ENCODE peak calls at places on chromosomes 12 and 14, in eight cellular contexts. One of them, this sample, is unnamed.
A peak's percentile ranks its signal among the peaks of the same experiment; 100 is the strongest.

GRCh38 chr14:72961579-72962335 is 35.5 kb downstream of the DCAF4 start:
- DNase-seq in AG04450: no peak
- DNase-seq in cardiac muscle cell: no peak
- DNase-seq in CD4-positive, alpha-beta T cell: no peak
- DNase-seq in lung: no peak
- DNase-seq in HCT116: peak; percentile 81
- DNase-seq in foreskin fibroblast: peak; percentile 40
- DNase-seq in fibroblast of the aortic adventitia: peak; percentile 14
- DNase-seq in this sample: no peak

GRCh38 chr14:61923348-61923747 is 161.1 kb downstream of the SNAPC1 start:
- DNase-seq in AG04450: peak; percentile 23
- DNase-seq in fibroblast of the aortic adventitia: peak; percentile 7
- DNase-seq in CD4-positive, alpha-beta T cell: no peak
- DNase-seq in lung: no peak
- DNase-seq in foreskin fibroblast: peak; percentile 68
- DNase-seq in HCT116: no peak
- DNase-seq in cardiac muscle cell: no peak
- DNase-seq in this sample: no peak

GRCh38 chr14:91985008-91985407 is 37.5 kb upstream of the FBLN5 start:
- DNase-seq in lung: no peak
- DNase-seq in fibroblast of the aortic adventitia: peak; percentile 69
- DNase-seq in CD4-positive, alpha-beta T cell: no peak
- DNase-seq in foreskin fibroblast: peak; percentile 76
- DNase-seq in HCT116: no peak
- DNase-seq in cardiac muscle cell: no peak
- DNase-seq in AG04450: peak; percentile 24
- DNase-seq in this sample: no peak

GRCh38 chr14:73740921-73741326 is 26.7 kb upstream of the PNMA1 start:
- DNase-seq in CD4-positive, alpha-beta T cell: no peak
- DNase-seq in fibroblast of the aortic adventitia: peak; percentile 69
- DNase-seq in AG04450: no peak
- DNase-seq in foreskin fibroblast: peak; percentile 84
- DNase-seq in lung: peak; percentile 88
- DNase-seq in cardiac muscle cell: no peak
- DNase-seq in HCT116: peak; percentile 61
- DNase-seq in this sample: peak; percentile 58

GRCh38 chr14:22976620-22977433 is 5.5 kb downstream of the AJUBA start:
- DNase-seq in fibroblast of the aortic adventitia: peak; percentile 61
- DNase-seq in AG04450: no peak
- DNase-seq in CD4-positive, alpha-beta T cell: no peak
- DNase-seq in cardiac muscle cell: peak; percentile 36
- DNase-seq in lung: peak; percentile 60
- DNase-seq in HCT116: no peak
- DNase-seq in foreskin fibroblast: peak; percentile 79
- DNase-seq in this sample: no peak

GRCh38 chr12:15928345-15928744 is 17.2 kb downstream of the DERA start:
- DNase-seq in AG04450: peak; percentile 81
- DNase-seq in HCT116: no peak
- DNase-seq in CD4-positive, alpha-beta T cell: no peak
- DNase-seq in foreskin fibroblast: peak; percentile 93
- DNase-seq in cardiac muscle cell: no peak
- DNase-seq in fibroblast of the aortic adventitia: peak; percentile 78
- DNase-seq in lung: no peak
- DNase-seq in this sample: no peak

GRCh38 chr12:127809236-127809635 is 457.7 kb upstream of the TMEM132C start:
- DNase-seq in cardiac muscle cell: no peak
- DNase-seq in CD4-positive, alpha-beta T cell: no peak
- DNase-seq in foreskin fibroblast: peak; percentile 71
- DNase-seq in lung: no peak
- DNase-seq in HCT116: no peak
- DNase-seq in fibroblast of the aortic adventitia: peak; percentile 90
- DNase-seq in AG04450: no peak
- DNase-seq in this sample: no peak

GRCh38 chr14:70188608-70189540 is at the start of gene SLC8A3:
- DNase-seq in CD4-positive, alpha-beta T cell: no peak
- DNase-seq in lung: no peak
- DNase-seq in fibroblast of the aortic adventitia: peak; percentile 16
- DNase-seq in foreskin fibroblast: peak; percentile 72
- DNase-seq in HCT116: no peak
- DNase-seq in cardiac muscle cell: peak; percentile 67
- DNase-seq in AG04450: no peak
- DNase-seq in this sample: peak; percentile 51

GRCh38 chr14:71932229-71932951 is at the start of gene RGS6:
- DNase-seq in fibroblast of the aortic adventitia: no peak
- DNase-seq in lung: peak; percentile 29
- DNase-seq in HCT116: peak; percentile 43
- DNase-seq in foreskin fibroblast: peak; percentile 34
- DNase-seq in cardiac muscle cell: peak; percentile 80
- DNase-seq in CD4-positive, alpha-beta T cell: no peak
- DNase-seq in AG04450: no peak
- DNase-seq in this sample: peak; percentile 71

GRCh38 chr14:56170028-56170427 is 51.8 kb downstream of the PELI2 start:
- DNase-seq in HCT116: no peak
- DNase-seq in foreskin fibroblast: peak; percentile 35
- DNase-seq in CD4-positive, alpha-beta T cell: no peak
- DNase-seq in cardiac muscle cell: no peak
- DNase-seq in AG04450: no peak
- DNase-seq in lung: no peak
- DNase-seq in fibroblast of the aortic adventitia: peak; percentile 30
- DNase-seq in this sample: no peak

GRCh38 chr12:94867066-94867855 is 136.2 kb downstream of the NDUFA12 start:
- DNase-seq in HCT116: no peak
- DNase-seq in fibroblast of the aortic adventitia: no peak
- DNase-seq in CD4-positive, alpha-beta T cell: no peak
- DNase-seq in lung: no peak
- DNase-seq in foreskin fibroblast: no peak
- DNase-seq in cardiac muscle cell: no peak
- DNase-seq in AG04450: no peak
- DNase-seq in this sample: no peak

GRCh38 chr12:99810718-99811593 is 163.4 kb downstream of the GARIN6 start:
- DNase-seq in foreskin fibroblast: peak; percentile 10
- DNase-seq in cardiac muscle cell: no peak
- DNase-seq in CD4-positive, alpha-beta T cell: no peak
- DNase-seq in fibroblast of the aortic adventitia: peak; percentile 49
- DNase-seq in HCT116: peak; percentile 15
- DNase-seq in lung: no peak
- DNase-seq in AG04450: no peak
- DNase-seq in this sample: no peak
- TF ChIP-seq CTCF in foreskin fibroblast: peak; percentile 32
- TF ChIP-seq CTCF in cardiac muscle cell: peak; percentile 35
- TF ChIP-seq CTCF in CD4-positive, alpha-beta T cell: no peak
- TF ChIP-seq CTCF in fibroblast of the aortic adventitia: peak; percentile 49
- TF ChIP-seq CTCF in HCT116: no peak
- TF ChIP-seq CTCF in lung: no peak
- TF ChIP-seq CTCF in AG04450: peak; percentile 23
- TF ChIP-seq CTCF in this sample: peak; percentile 44

GRCh38 chr14:57962293-57962996 is 96.6 kb upstream of the SLC35F4 start:
- DNase-seq in AG04450: no peak
- DNase-seq in fibroblast of the aortic adventitia: no peak
- DNase-seq in lung: no peak
- DNase-seq in CD4-positive, alpha-beta T cell: no peak
- DNase-seq in HCT116: no peak
- DNase-seq in foreskin fibroblast: no peak
- DNase-seq in cardiac muscle cell: peak; percentile 68
- DNase-seq in this sample: peak; percentile 16
- TF ChIP-seq CTCF in AG04450: no peak
- TF ChIP-seq CTCF in fibroblast of the aortic adventitia: no peak
- TF ChIP-seq CTCF in lung: no peak
- TF ChIP-seq CTCF in CD4-positive, alpha-beta T cell: no peak
- TF ChIP-seq CTCF in HCT116: no peak
- TF ChIP-seq CTCF in foreskin fibroblast: no peak
- TF ChIP-seq CTCF in cardiac muscle cell: no peak
- TF ChIP-seq CTCF in this sample: peak; percentile 40

GRCh38 chr12:43345023-43345422 is 207.0 kb downstream of the ADAMTS20 start:
- DNase-seq in HCT116: no peak
- DNase-seq in CD4-positive, alpha-beta T cell: no peak
- DNase-seq in fibroblast of the aortic adventitia: no peak
- DNase-seq in foreskin fibroblast: no peak
- DNase-seq in lung: no peak
- DNase-seq in AG04450: no peak
- DNase-seq in cardiac muscle cell: no peak
- DNase-seq in this sample: no peak

GRCh38 chr12:43352001-43352400 is 200.0 kb downstream of the ADAMTS20 start:
- DNase-seq in cardiac muscle cell: no peak
- DNase-seq in CD4-positive, alpha-beta T cell: no peak
- DNase-seq in AG04450: no peak
- DNase-seq in lung: no peak
- DNase-seq in foreskin fibroblast: no peak
- DNase-seq in HCT116: no peak
- DNase-seq in fibroblast of the aortic adventitia: no peak
- DNase-seq in this sample: no peak

GRCh38 chr12:43348221-43348620 is 203.8 kb downstream of the ADAMTS20 start:
- DNase-seq in CD4-positive, alpha-beta T cell: no peak
- DNase-seq in lung: no peak
- DNase-seq in foreskin fibroblast: peak; percentile 74
- DNase-seq in cardiac muscle cell: no peak
- DNase-seq in AG04450: no peak
- DNase-seq in HCT116: no peak
- DNase-seq in fibroblast of the aortic adventitia: no peak
- DNase-seq in this sample: no peak

GRCh38 chr12:43347026-43347425 is 205.0 kb downstream of the ADAMTS20 start:
- DNase-seq in fibroblast of the aortic adventitia: no peak
- DNase-seq in cardiac muscle cell: no peak
- DNase-seq in AG04450: no peak
- DNase-seq in foreskin fibroblast: no peak
- DNase-seq in lung: no peak
- DNase-seq in CD4-positive, alpha-beta T cell: no peak
- DNase-seq in HCT116: no peak
- DNase-seq in this sample: no peak

GRCh38 chr12:43349863-43350262 is 202.1 kb downstream of the ADAMTS20 start:
- DNase-seq in AG04450: no peak
- DNase-seq in HCT116: peak; percentile 10
- DNase-seq in fibroblast of the aortic adventitia: no peak
- DNase-seq in foreskin fibroblast: peak; percentile 58
- DNase-seq in lung: no peak
- DNase-seq in cardiac muscle cell: no peak
- DNase-seq in CD4-positive, alpha-beta T cell: no peak
- DNase-seq in this sample: no peak
- TF ChIP-seq CTCF in AG04450: peak; percentile 45
- TF ChIP-seq CTCF in HCT116: peak; percentile 32
- TF ChIP-seq CTCF in fibroblast of the aortic adventitia: peak; percentile 29
- TF ChIP-seq CTCF in foreskin fibroblast: peak; percentile 24
- TF ChIP-seq CTCF in lung: no peak
- TF ChIP-seq CTCF in cardiac muscle cell: peak; percentile 27
- TF ChIP-seq CTCF in CD4-positive, alpha-beta T cell: no peak
- TF ChIP-seq CTCF in this sample: no peak

GRCh38 chr14:35704793-35705493 is 104.2 kb downstream of the RALGAPA1 start:
- DNase-seq in HCT116: no peak
- DNase-seq in lung: no peak
- DNase-seq in foreskin fibroblast: no peak
- DNase-seq in CD4-positive, alpha-beta T cell: no peak
- DNase-seq in cardiac muscle cell: no peak
- DNase-seq in fibroblast of the aortic adventitia: no peak
- DNase-seq in AG04450: no peak
- DNase-seq in this sample: no peak
- TF ChIP-seq CTCF in HCT116: no peak
- TF ChIP-seq CTCF in lung: no peak
- TF ChIP-seq CTCF in foreskin fibroblast: no peak
- TF ChIP-seq CTCF in CD4-positive, alpha-beta T cell: no peak
- TF ChIP-seq CTCF in cardiac muscle cell: no peak
- TF ChIP-seq CTCF in fibroblast of the aortic adventitia: no peak
- TF ChIP-seq CTCF in AG04450: no peak
- TF ChIP-seq CTCF in this sample: no peak

DNA sequence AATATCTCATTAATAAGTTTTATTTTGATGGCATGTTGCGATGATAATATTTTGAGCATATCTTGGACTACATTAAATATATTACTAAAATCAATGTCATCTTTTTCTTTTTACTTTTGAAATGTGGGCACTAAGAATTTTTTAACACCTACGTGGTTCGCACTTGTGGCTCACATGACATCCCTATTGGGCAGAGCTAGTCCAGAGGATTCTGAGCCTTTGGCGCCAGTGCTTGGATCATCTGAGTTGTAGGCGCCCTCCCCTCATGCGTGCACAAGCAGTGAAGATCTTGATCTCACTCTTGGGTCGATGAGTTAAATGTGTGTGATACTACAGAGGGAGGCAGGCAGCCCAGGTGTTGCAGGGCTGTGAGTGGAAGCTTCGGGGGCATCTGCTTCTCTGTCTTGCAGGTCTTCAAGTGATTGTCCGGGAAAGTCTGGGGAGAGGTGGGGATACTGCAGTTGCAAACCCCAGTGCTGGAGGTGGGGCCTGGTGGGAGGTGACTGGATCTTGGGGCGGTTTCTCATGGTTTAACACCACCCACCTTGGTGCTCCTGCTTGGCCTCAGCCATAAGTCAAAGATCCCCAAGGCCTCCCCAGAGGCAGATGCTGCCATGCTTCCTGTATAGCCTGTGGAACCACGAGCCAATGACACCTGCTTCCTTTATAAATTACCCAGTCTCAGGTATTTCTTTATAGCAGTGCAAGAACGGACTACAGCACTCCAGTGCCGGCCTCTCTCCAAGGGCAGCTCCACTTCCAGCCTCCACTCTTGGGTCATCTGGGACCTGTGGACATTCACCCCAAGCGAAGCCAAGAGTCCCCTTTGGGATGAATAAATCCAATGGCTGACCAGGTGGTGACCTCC is 46.1 kb upstream of the PPP2R5C start:
- DNase-seq in AG04450: no peak
- DNase-seq in cardiac muscle cell: no peak
- DNase-seq in fibroblast of the aortic adventitia: no peak
- DNase-seq in lung: peak; percentile 26
- DNase-seq in CD4-positive, alpha-beta T cell: no peak
- DNase-seq in HCT116: no peak
- DNase-seq in foreskin fibroblast: no peak
- DNase-seq in this sample: no peak
- TF ChIP-seq CTCF in AG04450: no peak
- TF ChIP-seq CTCF in cardiac muscle cell: no peak
- TF ChIP-seq CTCF in fibroblast of the aortic adventitia: no peak
- TF ChIP-seq CTCF in lung: no peak
- TF ChIP-seq CTCF in CD4-positive, alpha-beta T cell: no peak
- TF ChIP-seq CTCF in HCT116: no peak
- TF ChIP-seq CTCF in foreskin fibroblast: no peak
- TF ChIP-seq CTCF in this sample: no peak

GRCh38 chr12:5154091-5154490 is 110.4 kb downstream of the KCNA5 start:
- DNase-seq in lung: no peak
- DNase-seq in CD4-positive, alpha-beta T cell: no peak
- DNase-seq in foreskin fibroblast: no peak
- DNase-seq in AG04450: no peak
- DNase-seq in HCT116: no peak
- DNase-seq in cardiac muscle cell: peak; percentile 59
- DNase-seq in fibroblast of the aortic adventitia: no peak
- DNase-seq in this sample: no peak
- TF ChIP-seq CTCF in lung: no peak
- TF ChIP-seq CTCF in CD4-positive, alpha-beta T cell: no peak
- TF ChIP-seq CTCF in foreskin fibroblast: no peak
- TF ChIP-seq CTCF in AG04450: peak; percentile 11
- TF ChIP-seq CTCF in HCT116: no peak
- TF ChIP-seq CTCF in cardiac muscle cell: no peak
- TF ChIP-seq CTCF in fibroblast of the aortic adventitia: no peak
- TF ChIP-seq CTCF in this sample: no peak

GRCh38 chr12:107011519-107011918 is 24.6 kb upstream of the MTERF2 start:
- DNase-seq in lung: no peak
- DNase-seq in HCT116: no peak
- DNase-seq in AG04450: no peak
- DNase-seq in foreskin fibroblast: no peak
- DNase-seq in CD4-positive, alpha-beta T cell: no peak
- DNase-seq in cardiac muscle cell: no peak
- DNase-seq in fibroblast of the aortic adventitia: no peak
- DNase-seq in this sample: no peak
- TF ChIP-seq CTCF in lung: no peak
- TF ChIP-seq CTCF in HCT116: no peak
- TF ChIP-seq CTCF in AG04450: no peak
- TF ChIP-seq CTCF in foreskin fibroblast: no peak
- TF ChIP-seq CTCF in CD4-positive, alpha-beta T cell: no peak
- TF ChIP-seq CTCF in cardiac muscle cell: no peak
- TF ChIP-seq CTCF in fibroblast of the aortic adventitia: no peak
- TF ChIP-seq CTCF in this sample: no peak